ENCODE peak calls at places on chromosomes 1 and 21, in eight cellular contexts. One of them, this sample, is unnamed.

GRCh38 chr21:28124541-28124940 is 868.1 kb downstream of the LTN1 start:
- DNase-seq in lower lobe of right lung: no peak
- DNase-seq in SW480: no peak
- DNase-seq in psoas muscle: no peak
- DNase-seq in heart right ventricle: no peak
- DNase-seq in Right ventricle myocardium superior: no peak
- DNase-seq in stimulated activated CD4-positive, alpha-beta T cell treated with anti-CD3 and anti-CD28 coated beads, Interleukin-2, amount 100 ng/mL, for 4 hours: no peak
- DNase-seq in retina: no peak
- DNase-seq in this sample: no peak

GRCh38 chr1:93033785-93034184 is 45.3 kb upstream of the MTF2 start:
- DNase-seq in Right ventricle myocardium superior: no peak
- DNase-seq in stimulated activated CD4-positive, alpha-beta T cell treated with anti-CD3 and anti-CD28 coated beads, Interleukin-2, amount 100 ng/mL, for 4 hours: no peak
- DNase-seq in retina: no peak
- DNase-seq in psoas muscle: no peak
- DNase-seq in heart right ventricle: no peak
- DNase-seq in SW480: no peak
- DNase-seq in lower lobe of right lung: no peak
- DNase-seq in this sample: no peak

GRCh38 chr1:6495041-6495441 is 3.6 kb upstream of the PLEKHG5 start:
- DNase-seq in SW480: no peak
- DNase-seq in stimulated activated CD4-positive, alpha-beta T cell treated with anti-CD3 and anti-CD28 coated beads, Interleukin-2, amount 100 ng/mL, for 4 hours: no peak
- DNase-seq in retina: no peak
- DNase-seq in psoas muscle: no peak
- DNase-seq in lower lobe of right lung: no peak
- DNase-seq in heart right ventricle: no peak
- DNase-seq in Right ventricle myocardium superior: no peak
- DNase-seq in this sample: no peak

GRCh38 chr1:233675893-233676292 is 62.0 kb downstream of the KCNK1 start:
- DNase-seq in lower lobe of right lung: no peak
- DNase-seq in heart right ventricle: no peak
- DNase-seq in psoas muscle: no peak
- DNase-seq in stimulated activated CD4-positive, alpha-beta T cell treated with anti-CD3 and anti-CD28 coated beads, Interleukin-2, amount 100 ng/mL, for 4 hours: no peak
- DNase-seq in retina: no peak
- DNase-seq in Right ventricle myocardium superior: no peak
- DNase-seq in SW480: no peak
- DNase-seq in this sample: no peak

GRCh38 chr1:62321438-62321837 is 2.2 kb upstream of the KANK4 start:
- DNase-seq in lower lobe of right lung: no peak
- DNase-seq in Right ventricle myocardium superior: no peak
- DNase-seq in retina: no peak
- DNase-seq in heart right ventricle: no peak
- DNase-seq in stimulated activated CD4-positive, alpha-beta T cell treated with anti-CD3 and anti-CD28 coated beads, Interleukin-2, amount 100 ng/mL, for 4 hours: no peak
- DNase-seq in psoas muscle: no peak
- DNase-seq in SW480: peak
- DNase-seq in this sample: no peak

GRCh38 chr1:152167835-152168534 is 9.0 kb upstream of the RPTN start:
- DNase-seq in retina: no peak
- DNase-seq in psoas muscle: no peak
- DNase-seq in heart right ventricle: no peak
- DNase-seq in Right ventricle myocardium superior: no peak
- DNase-seq in lower lobe of right lung: no peak
- DNase-seq in SW480: peak
- DNase-seq in stimulated activated CD4-positive, alpha-beta T cell treated with anti-CD3 and anti-CD28 coated beads, Interleukin-2, amount 100 ng/mL, for 4 hours: no peak
- DNase-seq in this sample: peak

GRCh38 chr1:207845109-207845508 is 65.8 kb downstream of the CD34 start:
- DNase-seq in retina: no peak
- DNase-seq in Right ventricle myocardium superior: no peak
- DNase-seq in lower lobe of right lung: no peak
- DNase-seq in heart right ventricle: no peak
- DNase-seq in psoas muscle: no peak
- DNase-seq in stimulated activated CD4-positive, alpha-beta T cell treated with anti-CD3 and anti-CD28 coated beads, Interleukin-2, amount 100 ng/mL, for 4 hours: no peak
- DNase-seq in SW480: no peak
- DNase-seq in this sample: no peak

GRCh38 chr1:27307851-27308598 is 13.9 kb upstream of the TMEM222 start:
- DNase-seq in retina: peak
- DNase-seq in SW480: no peak
- DNase-seq in stimulated activated CD4-positive, alpha-beta T cell treated with anti-CD3 and anti-CD28 coated beads, Interleukin-2, amount 100 ng/mL, for 4 hours: no peak
- DNase-seq in Right ventricle myocardium superior: no peak
- DNase-seq in heart right ventricle: no peak
- DNase-seq in lower lobe of right lung: no peak
- DNase-seq in psoas muscle: no peak
- DNase-seq in this sample: no peak

GRCh38 chr21:46063227-46063626 is 34.7 kb upstream of the COL6A2 start:
- DNase-seq in stimulated activated CD4-positive, alpha-beta T cell treated with anti-CD3 and anti-CD28 coated beads, Interleukin-2, amount 100 ng/mL, for 4 hours: no peak
- DNase-seq in SW480: no peak
- DNase-seq in lower lobe of right lung: no peak
- DNase-seq in heart right ventricle: no peak
- DNase-seq in psoas muscle: peak
- DNase-seq in Right ventricle myocardium superior: no peak
- DNase-seq in retina: no peak
- DNase-seq in this sample: no peak

GRCh38 chr1:156994277-156994676 is 51.3 kb downstream of the ARHGEF11 start:
- DNase-seq in psoas muscle: no peak
- DNase-seq in heart right ventricle: no peak
- DNase-seq in Right ventricle myocardium superior: no peak
- DNase-seq in stimulated activated CD4-positive, alpha-beta T cell treated with anti-CD3 and anti-CD28 coated beads, Interleukin-2, amount 100 ng/mL, for 4 hours: no peak
- DNase-seq in retina: no peak
- DNase-seq in SW480: no peak
- DNase-seq in lower lobe of right lung: no peak
- DNase-seq in this sample: no peak

GRCh38 chr1:12344611-12345299 is 114.9 kb downstream of the VPS13D start:
- DNase-seq in stimulated activated CD4-positive, alpha-beta T cell treated with anti-CD3 and anti-CD28 coated beads, Interleukin-2, amount 100 ng/mL, for 4 hours: peak
- DNase-seq in Right ventricle myocardium superior: peak
- DNase-seq in psoas muscle: no peak
- DNase-seq in SW480: no peak
- DNase-seq in heart right ventricle: peak
- DNase-seq in retina: no peak
- DNase-seq in lower lobe of right lung: peak
- DNase-seq in this sample: peak

GRCh38 chr1:66876664-66877063 is 48.0 kb downstream of the DNAI4 start:
- DNase-seq in retina: no peak
- DNase-seq in psoas muscle: no peak
- DNase-seq in SW480: no peak
- DNase-seq in lower lobe of right lung: no peak
- DNase-seq in Right ventricle myocardium superior: no peak
- DNase-seq in heart right ventricle: no peak
- DNase-seq in stimulated activated CD4-positive, alpha-beta T cell treated with anti-CD3 and anti-CD28 coated beads, Interleukin-2, amount 100 ng/mL, for 4 hours: no peak
- DNase-seq in this sample: no peak

GRCh38 chr1:1380860-1381259 is 5.9 kb upstream of the AURKAIP1 start:
- DNase-seq in SW480: no peak
- DNase-seq in Right ventricle myocardium superior: no peak
- DNase-seq in lower lobe of right lung: no peak
- DNase-seq in stimulated activated CD4-positive, alpha-beta T cell treated with anti-CD3 and anti-CD28 coated beads, Interleukin-2, amount 100 ng/mL, for 4 hours: no peak
- DNase-seq in heart right ventricle: no peak
- DNase-seq in retina: no peak
- DNase-seq in psoas muscle: peak
- DNase-seq in this sample: no peak

GRCh38 chr1:55768345-55768952 is 553.3 kb upstream of the USP24 start:
- DNase-seq in Right ventricle myocardium superior: no peak
- DNase-seq in SW480: no peak
- DNase-seq in psoas muscle: no peak
- DNase-seq in retina: no peak
- DNase-seq in heart right ventricle: no peak
- DNase-seq in stimulated activated CD4-positive, alpha-beta T cell treated with anti-CD3 and anti-CD28 coated beads, Interleukin-2, amount 100 ng/mL, for 4 hours: no peak
- DNase-seq in lower lobe of right lung: no peak
- DNase-seq in this sample: no peak

GRCh38 chr1:83787246-83787998 is 211.5 kb downstream of the TTLL7 start:
- DNase-seq in lower lobe of right lung: no peak
- DNase-seq in SW480: no peak
- DNase-seq in Right ventricle myocardium superior: no peak
- DNase-seq in stimulated activated CD4-positive, alpha-beta T cell treated with anti-CD3 and anti-CD28 coated beads, Interleukin-2, amount 100 ng/mL, for 4 hours: no peak
- DNase-seq in retina: no peak
- DNase-seq in psoas muscle: no peak
- DNase-seq in heart right ventricle: no peak
- DNase-seq in this sample: no peak

GRCh38 chr1:51744506-51745303 is 127.8 kb downstream of the OSBPL9 start:
- DNase-seq in lower lobe of right lung: no peak
- DNase-seq in stimulated activated CD4-positive, alpha-beta T cell treated with anti-CD3 and anti-CD28 coated beads, Interleukin-2, amount 100 ng/mL, for 4 hours: no peak
- DNase-seq in SW480: no peak
- DNase-seq in heart right ventricle: no peak
- DNase-seq in psoas muscle: no peak
- DNase-seq in retina: no peak
- DNase-seq in Right ventricle myocardium superior: no peak
- DNase-seq in this sample: no peak

GRCh38 chr1:169003864-169004516 is 102.5 kb upstream of the ATP1B1 start:
- DNase-seq in SW480: no peak
- DNase-seq in heart right ventricle: peak
- DNase-seq in stimulated activated CD4-positive, alpha-beta T cell treated with anti-CD3 and anti-CD28 coated beads, Interleukin-2, amount 100 ng/mL, for 4 hours: no peak
- DNase-seq in lower lobe of right lung: peak
- DNase-seq in psoas muscle: no peak
- DNase-seq in retina: no peak
- DNase-seq in Right ventricle myocardium superior: peak
- DNase-seq in this sample: no peak

GRCh38 chr1:231965615-231966014 is 339.0 kb downstream of the DISC1 start:
- DNase-seq in SW480: no peak
- DNase-seq in psoas muscle: no peak
- DNase-seq in lower lobe of right lung: no peak
- DNase-seq in stimulated activated CD4-positive, alpha-beta T cell treated with anti-CD3 and anti-CD28 coated beads, Interleukin-2, amount 100 ng/mL, for 4 hours: no peak
- DNase-seq in heart right ventricle: no peak
- DNase-seq in retina: no peak
- DNase-seq in Right ventricle myocardium superior: no peak
- DNase-seq in this sample: no peak

GRCh38 chr21:46184625-46185555 is 631 bp upstream of the SPATC1L start:
- DNase-seq in stimulated activated CD4-positive, alpha-beta T cell treated with anti-CD3 and anti-CD28 coated beads, Interleukin-2, amount 100 ng/mL, for 4 hours: peak
- DNase-seq in psoas muscle: peak
- DNase-seq in Right ventricle myocardium superior: peak
- DNase-seq in heart right ventricle: peak
- DNase-seq in lower lobe of right lung: peak
- DNase-seq in SW480: peak
- DNase-seq in retina: peak
- DNase-seq in this sample: peak

GRCh38 chr1:201224671-201225400 is 34.2 kb downstream of the IGFN1 start:
- DNase-seq in stimulated activated CD4-positive, alpha-beta T cell treated with anti-CD3 and anti-CD28 coated beads, Interleukin-2, amount 100 ng/mL, for 4 hours: no peak
- DNase-seq in Right ventricle myocardium superior: no peak
- DNase-seq in retina: no peak
- DNase-seq in SW480: no peak
- DNase-seq in lower lobe of right lung: no peak
- DNase-seq in heart right ventricle: no peak
- DNase-seq in psoas muscle: no peak
- DNase-seq in this sample: no peak

GRCh38 chr1:41416552-41417334 is 55.5 kb downstream of the FOXO6 start:
- DNase-seq in psoas muscle: peak
- DNase-seq in stimulated activated CD4-positive, alpha-beta T cell treated with anti-CD3 and anti-CD28 coated beads, Interleukin-2, amount 100 ng/mL, for 4 hours: peak
- DNase-seq in lower lobe of right lung: peak
- DNase-seq in SW480: peak
- DNase-seq in heart right ventricle: peak
- DNase-seq in Right ventricle myocardium superior: peak
- DNase-seq in retina: peak
- DNase-seq in this sample: peak

GRCh38 chr1:29227511-29227910 is 3.2 kb downstream of the MECR start:
- DNase-seq in SW480: peak
- DNase-seq in psoas muscle: no peak
- DNase-seq in lower lobe of right lung: no peak
- DNase-seq in stimulated activated CD4-positive, alpha-beta T cell treated with anti-CD3 and anti-CD28 coated beads, Interleukin-2, amount 100 ng/mL, for 4 hours: no peak
- DNase-seq in Right ventricle myocardium superior: no peak
- DNase-seq in heart right ventricle: no peak
- DNase-seq in retina: no peak
- DNase-seq in this sample: no peak

GRCh38 chr1:79285659-79286058 is 279.1 kb upstream of the ADGRL4 start:
- DNase-seq in psoas muscle: no peak
- DNase-seq in SW480: no peak
- DNase-seq in retina: no peak
- DNase-seq in heart right ventricle: no peak
- DNase-seq in Right ventricle myocardium superior: no peak
- DNase-seq in lower lobe of right lung: no peak
- DNase-seq in stimulated activated CD4-positive, alpha-beta T cell treated with anti-CD3 and anti-CD28 coated beads, Interleukin-2, amount 100 ng/mL, for 4 hours: no peak
- DNase-seq in this sample: no peak